ENCODE peak calls at places on chromosomes 16 and 17, in seven cellular contexts. J is mucosa of gallbladder; R is choroid plexus epithelial cell; E is nephron progenitor cell; K is CD4-positive, alpha-beta memory T cell; C is AG04449; H is Karpas-422. W is an unnamed sample.

GRCh38 chr16:64540449-64540848 is 581.4 kb downstream of the CDH11 start:
- DNase-seq in J (no peak), R (no peak), E (no peak), K (no peak), C (no peak), H (no peak), W (no peak)

GRCh38 chr16:89002851-89003830 is 26.1 kb upstream of the CBFA2T3 start:
- DNase-seq in J (no peak), R (no peak), E (no peak), K (no peak), C (no peak), H (no peak), W (no peak)

GRCh38 chr16:77387810-77388209 is 47.0 kb downstream of the ADAMTS18 start:
- DNase-seq in J (no peak), R (no peak), E (no peak), K (no peak), C (no peak), H (no peak), W (no peak)

GRCh38 chr16:23433261-23433920 is 19.6 kb downstream of the COG7 start:
- DNase-seq in J (no peak), R (no peak), E (no peak), K (no peak), C (no peak), H (no peak), W (no peak)

GRCh38 chr17:80791758-80792284 is 199.8 kb upstream of the CHMP6 start:
- DNase-seq in J (peak; percentile 80), R (peak; percentile 98), E (no peak), K (peak; percentile 29), C (peak; percentile 61), H (no peak), W (peak; percentile 97)

GRCh38 chr16:60945225-60945624 is 1091.0 kb downstream of the CDH8 start:
- DNase-seq in J (peak; percentile 14), R (peak; percentile 1), E (peak; percentile 75), K (no peak), C (no peak), H (peak; percentile 41), W (no peak)

GRCh38 chr17:36524428-36524876 is 10.2 kb downstream of the MYO19 start:
- DNase-seq in J (no peak), R (no peak), E (no peak), K (no peak), C (no peak), H (no peak), W (no peak)

GRCh38 chr16:920722-921121 is 50.1 kb downstream of the LMF1 start:
- DNase-seq in J (peak; percentile 16), R (peak; percentile 47), E (peak; percentile 48), K (no peak), C (peak; percentile 7), H (peak; percentile 61), W (no peak)

GRCh38 chr16:19400709-19401108 is 17.0 kb upstream of the TMC5 start:
- DNase-seq in J (no peak), R (no peak), E (no peak), K (no peak), C (no peak), H (peak; percentile 76), W (no peak)

GRCh38 chr17:79990704-79991103 is 45.0 kb downstream of the TBC1D16 start:
- DNase-seq in J (no peak), R (no peak), E (no peak), K (no peak), C (no peak), H (no peak), W (no peak)

GRCh38 chr17:27294689-27295630 is 1.0 kb downstream of the WSB1 start:
- DNase-seq in J (peak; percentile 77), R (peak; percentile 94), E (peak; percentile 11), K (peak; percentile 71), C (no peak), H (peak; percentile 82), W (peak; percentile 85)

GRCh38 chr16:87931504-87931903 is 4.8 kb downstream of the CA5A start:
- DNase-seq in J (no peak), R (peak; percentile 22), E (no peak), K (no peak), C (no peak), H (no peak), W (peak; percentile 43)

GRCh38 chr16:56640076-56640475 is 1.6 kb downstream of the MT1A start:
- DNase-seq in J (no peak), R (no peak), E (no peak), K (no peak), C (no peak), H (no peak), W (no peak)

GRCh38 chr17:68937890-68938514 is 17.2 kb downstream of the ABCA8 start:
- DNase-seq in J (no peak), R (no peak), E (no peak), K (no peak), C (no peak), H (no peak), W (no peak)

GRCh38 chr16:83539736-83540490 is 267.9 kb upstream of the HSBP1 start:
- DNase-seq in J (no peak), R (no peak), E (no peak), K (no peak), C (no peak), H (no peak), W (no peak)

GRCh38 chr16:2752850-2753522 is 548 bp downstream of the SRRM2 start:
- DNase-seq in J (peak; percentile 86), R (peak; percentile 79), E (peak; percentile 88), K (no peak), C (no peak), H (peak; percentile 92), W (peak; percentile 81)

GRCh38 chr16:77227745-77228144 is 28.5 kb downstream of the SYCE1L start:
- DNase-seq in J (no peak), R (peak; percentile 18), E (no peak), K (no peak), C (no peak), H (no peak), W (no peak)

GRCh38 chr17:83079766-83080616 is 582 bp downstream of the METRNL start:
- DNase-seq in J (no peak), R (no peak), E (peak; percentile 51), K (peak; percentile 23), C (no peak), H (no peak), W (no peak)

GRCh38 chr16:81313731-81314602 is 795 bp upstream of the GAN start:
- DNase-seq in J (no peak), R (no peak), E (peak; percentile 24), K (peak; percentile 2), C (peak; percentile 21), H (no peak), W (no peak)

GRCh38 chr16:87366930-87367329 is 16.6 kb downstream of the FBXO31 start:
- DNase-seq in J (no peak), R (no peak), E (no peak), K (no peak), C (no peak), H (no peak), W (no peak)

GRCh38 chr16:62596101-62596500 is 559.9 kb upstream of the CDH8 start:
- DNase-seq in J (no peak), R (no peak), E (no peak), K (no peak), C (no peak), H (no peak), W (no peak)

GRCh38 chr16:1282275-1282995 is 26.6 kb downstream of the TPSD1 start:
- DNase-seq in J (no peak), R (no peak), E (no peak), K (no peak), C (no peak), H (no peak), W (no peak)

GRCh38 chr16:56623637-56624036 is 1.9 kb upstream of the MT1E start:
- DNase-seq in J (no peak), R (no peak), E (no peak), K (no peak), C (no peak), H (no peak), W (no peak)

GRCh38 chr17:40486513-40487370 is 14.7 kb downstream of the TNS4 start:
- DNase-seq in J (no peak), R (peak; percentile 97), E (no peak), K (no peak), C (peak; percentile 78), H (no peak), W (no peak)

GRCh38 chr17:48374650-48375230 is 55.3 kb downstream of the SKAP1 start:
- DNase-seq in J (peak; percentile 34), R (peak; percentile 8), E (no peak), K (peak; percentile 33), C (no peak), H (peak; percentile 88), W (peak; percentile 55)

GRCh38 chr16:46859719-46860152 is 24.4 kb upstream of the GPT2 start:
- DNase-seq in J (peak; percentile 28), R (peak; percentile 76), E (no peak), K (no peak), C (no peak), H (no peak), W (peak; percentile 84)

GRCh38 chr17:63974594-63975192 is 2.0 kb upstream of the SCN4A start:
- DNase-seq in J (no peak), R (peak; percentile 31), E (no peak), K (no peak), C (no peak), H (no peak), W (peak; percentile 73)

GRCh38 chr17:82560802-82561428 is 41.4 kb downstream of the FOXK2 start:
- DNase-seq in J (no peak), R (no peak), E (no peak), K (no peak), C (no peak), H (no peak), W (no peak)

GRCh38 chr16:194516-194915 is 14.3 kb downstream of the HBQ1 start:
- DNase-seq in J (no peak), R (peak; percentile 75), E (no peak), K (no peak), C (no peak), H (no peak), W (no peak)

GRCh38 chr16:83830091-83830768 is 22.5 kb downstream of the HSBP1 start:
- DNase-seq in J (no peak), R (no peak), E (no peak), K (no peak), C (no peak), H (no peak), W (no peak)

GRCh38 chr17:8332688-8333087 is 7.0 kb upstream of the ODF4 start:
- DNase-seq in J (no peak), R (no peak), E (peak; percentile 35), K (no peak), C (no peak), H (no peak), W (no peak)

GRCh38 chr17:71170070-71170469 is 950.8 kb upstream of the SOX9 start:
- DNase-seq in J (no peak), R (no peak), E (no peak), K (no peak), C (no peak), H (no peak), W (no peak)

GRCh38 chr17:58335061-58335731 is 6.6 kb upstream of the TSPOAP1 start:
- DNase-seq in J (no peak), R (no peak), E (no peak), K (no peak), C (no peak), H (peak; percentile 84), W (no peak)

W was measured in dermis blood vessel endothelial cell.